ENCODE peak calls at places on chromosomes 1 and 21, in eight cellular contexts. One of them, this sample, is unnamed.

GRCh38 chr1:184545601-184546000 is 158.8 kb downstream of the C1orf21 start:
- DNase-seq in pancreas: no peak
- DNase-seq in activated gamma-delta T cell treated with anti-CD3 and anti-CD28 coated beads, Interleukin-2, amount 50 U/mL, for 16 hours: no peak
- DNase-seq in GDM1: no peak
- DNase-seq in stimulated activated CD4-positive, alpha-beta T cell treated with anti-CD3 and anti-CD28 coated beads, Interleukin-15, amount 100 ng/mL, for 1 hour: no peak
- DNase-seq in foreskin fibroblast: no peak
- DNase-seq in NCI-H510A: no peak
- DNase-seq in anterior cingulate cortex: no peak
- DNase-seq in this sample: no peak

GRCh38 chr1:154179951-154180687 is 11.8 kb downstream of the TPM3 start:
- DNase-seq in pancreas: no peak
- DNase-seq in activated gamma-delta T cell treated with anti-CD3 and anti-CD28 coated beads, Interleukin-2, amount 50 U/mL, for 16 hours: no peak
- DNase-seq in GDM1: no peak
- DNase-seq in stimulated activated CD4-positive, alpha-beta T cell treated with anti-CD3 and anti-CD28 coated beads, Interleukin-15, amount 100 ng/mL, for 1 hour: no peak
- DNase-seq in foreskin fibroblast: no peak
- DNase-seq in NCI-H510A: no peak
- DNase-seq in anterior cingulate cortex: no peak
- DNase-seq in this sample: no peak

GRCh38 chr1:112706505-112707216 is at the start of gene RHOC:
- DNase-seq in pancreas: peak; percentile 84
- DNase-seq in activated gamma-delta T cell treated with anti-CD3 and anti-CD28 coated beads, Interleukin-2, amount 50 U/mL, for 16 hours: no peak
- DNase-seq in GDM1: peak; percentile 66
- DNase-seq in stimulated activated CD4-positive, alpha-beta T cell treated with anti-CD3 and anti-CD28 coated beads, Interleukin-15, amount 100 ng/mL, for 1 hour: no peak
- DNase-seq in foreskin fibroblast: peak; percentile 60
- DNase-seq in NCI-H510A: peak; percentile 81
- DNase-seq in anterior cingulate cortex: no peak
- DNase-seq in this sample: no peak

GRCh38 chr1:36771222-36771621 is 263.1 kb downstream of the GRIK3 start:
- DNase-seq in pancreas: no peak
- DNase-seq in activated gamma-delta T cell treated with anti-CD3 and anti-CD28 coated beads, Interleukin-2, amount 50 U/mL, for 16 hours: no peak
- DNase-seq in GDM1: no peak
- DNase-seq in stimulated activated CD4-positive, alpha-beta T cell treated with anti-CD3 and anti-CD28 coated beads, Interleukin-15, amount 100 ng/mL, for 1 hour: no peak
- DNase-seq in foreskin fibroblast: no peak
- DNase-seq in NCI-H510A: no peak
- DNase-seq in anterior cingulate cortex: no peak
- DNase-seq in this sample: no peak

GRCh38 chr1:48790397-48790796 is 13.7 kb upstream of the BEND5 start:
- DNase-seq in pancreas: no peak
- DNase-seq in activated gamma-delta T cell treated with anti-CD3 and anti-CD28 coated beads, Interleukin-2, amount 50 U/mL, for 16 hours: no peak
- DNase-seq in GDM1: no peak
- DNase-seq in stimulated activated CD4-positive, alpha-beta T cell treated with anti-CD3 and anti-CD28 coated beads, Interleukin-15, amount 100 ng/mL, for 1 hour: no peak
- DNase-seq in foreskin fibroblast: no peak
- DNase-seq in NCI-H510A: no peak
- DNase-seq in anterior cingulate cortex: no peak
- DNase-seq in this sample: no peak

GRCh38 chr21:18950045-18950740 is 546.6 kb upstream of the TMPRSS15 start:
- DNase-seq in pancreas: no peak
- DNase-seq in activated gamma-delta T cell treated with anti-CD3 and anti-CD28 coated beads, Interleukin-2, amount 50 U/mL, for 16 hours: no peak
- DNase-seq in GDM1: no peak
- DNase-seq in stimulated activated CD4-positive, alpha-beta T cell treated with anti-CD3 and anti-CD28 coated beads, Interleukin-15, amount 100 ng/mL, for 1 hour: no peak
- DNase-seq in foreskin fibroblast: no peak
- DNase-seq in NCI-H510A: no peak
- DNase-seq in anterior cingulate cortex: no peak
- DNase-seq in this sample: no peak

GRCh38 chr21:28459193-28459592 is 533.5 kb downstream of the LTN1 start:
- DNase-seq in pancreas: no peak
- DNase-seq in activated gamma-delta T cell treated with anti-CD3 and anti-CD28 coated beads, Interleukin-2, amount 50 U/mL, for 16 hours: no peak
- DNase-seq in GDM1: no peak
- DNase-seq in stimulated activated CD4-positive, alpha-beta T cell treated with anti-CD3 and anti-CD28 coated beads, Interleukin-15, amount 100 ng/mL, for 1 hour: no peak
- DNase-seq in foreskin fibroblast: no peak
- DNase-seq in NCI-H510A: no peak
- DNase-seq in anterior cingulate cortex: no peak
- DNase-seq in this sample: no peak

GRCh38 chr1:5312299-5312686 is 657.9 kb downstream of the AJAP1 start:
- DNase-seq in pancreas: no peak
- DNase-seq in activated gamma-delta T cell treated with anti-CD3 and anti-CD28 coated beads, Interleukin-2, amount 50 U/mL, for 16 hours: no peak
- DNase-seq in GDM1: no peak
- DNase-seq in stimulated activated CD4-positive, alpha-beta T cell treated with anti-CD3 and anti-CD28 coated beads, Interleukin-15, amount 100 ng/mL, for 1 hour: no peak
- DNase-seq in foreskin fibroblast: no peak
- DNase-seq in NCI-H510A: no peak
- DNase-seq in anterior cingulate cortex: no peak
- DNase-seq in this sample: no peak

GRCh38 chr21:27734146-27734545 is 767.3 kb upstream of the ADAMTS5 start:
- DNase-seq in pancreas: no peak
- DNase-seq in activated gamma-delta T cell treated with anti-CD3 and anti-CD28 coated beads, Interleukin-2, amount 50 U/mL, for 16 hours: no peak
- DNase-seq in GDM1: no peak
- DNase-seq in stimulated activated CD4-positive, alpha-beta T cell treated with anti-CD3 and anti-CD28 coated beads, Interleukin-15, amount 100 ng/mL, for 1 hour: no peak
- DNase-seq in foreskin fibroblast: peak; percentile 45
- DNase-seq in NCI-H510A: no peak
- DNase-seq in anterior cingulate cortex: no peak
- DNase-seq in this sample: no peak

GRCh38 chr1:1182491-1183220 is 9.0 kb downstream of the TTLL10 start:
- DNase-seq in pancreas: peak; percentile 73
- DNase-seq in activated gamma-delta T cell treated with anti-CD3 and anti-CD28 coated beads, Interleukin-2, amount 50 U/mL, for 16 hours: no peak
- DNase-seq in GDM1: no peak
- DNase-seq in stimulated activated CD4-positive, alpha-beta T cell treated with anti-CD3 and anti-CD28 coated beads, Interleukin-15, amount 100 ng/mL, for 1 hour: no peak
- DNase-seq in foreskin fibroblast: no peak
- DNase-seq in NCI-H510A: no peak
- DNase-seq in anterior cingulate cortex: no peak
- DNase-seq in this sample: no peak

GRCh38 chr1:155976913-155977606 is 1.3 kb downstream of the ARHGEF2 start:
- DNase-seq in pancreas: no peak
- DNase-seq in activated gamma-delta T cell treated with anti-CD3 and anti-CD28 coated beads, Interleukin-2, amount 50 U/mL, for 16 hours: no peak
- DNase-seq in GDM1: no peak
- DNase-seq in stimulated activated CD4-positive, alpha-beta T cell treated with anti-CD3 and anti-CD28 coated beads, Interleukin-15, amount 100 ng/mL, for 1 hour: no peak
- DNase-seq in foreskin fibroblast: no peak
- DNase-seq in NCI-H510A: no peak
- DNase-seq in anterior cingulate cortex: no peak
- DNase-seq in this sample: no peak